ENCODE peak calls at places on chromosome 2, in six cellular contexts. B, O, X, H, Y and S are unnamed samples.

GRCh38 chr2:207290833-207291232 is 125.1 kb upstream of the KLF7 start:
- DNase-seq in B (no peak), O (no peak), X (no peak), H (no peak), Y (no peak), S (no peak)

GRCh38 chr2:23287250-23287704 is 97.7 kb upstream of the KLHL29 start:
- DNase-seq in B (peak), O (peak), X (peak), H (no peak), Y (no peak), S (no peak)

GRCh38 chr2:199464614-199465352 is 7.0 kb upstream of the SATB2 start:
- DNase-seq in B (no peak), O (no peak), X (no peak), H (peak), Y (no peak), S (no peak)

GRCh38 chr2:183594150-183594549 is 469.9 kb downstream of the NUP35 start:
- DNase-seq in B (no peak), O (no peak), X (no peak), H (no peak), Y (no peak), S (no peak)

GRCh38 chr2:226215902-226216503 is 583.6 kb downstream of the IRS1 start:
- DNase-seq in B (peak), O (peak), X (peak), H (peak), Y (peak), S (peak)

GRCh38 chr2:189526936-189527654 is 53.5 kb downstream of the SLC40A1 start:
- DNase-seq in B (no peak), O (no peak), X (peak), H (no peak), Y (no peak), S (no peak)

GRCh38 chr2:239441261-239441701 is 40.5 kb upstream of the HDAC4 start:
- DNase-seq in B (no peak), O (no peak), X (no peak), H (no peak), Y (no peak), S (no peak)

GRCh38 chr2:20199381-20200270 is 25.3 kb downstream of the SDC1 start:
- DNase-seq in B (no peak), O (no peak), X (no peak), H (no peak), Y (no peak), S (no peak)

GRCh38 chr2:31945572-31945935 is 65.3 kb downstream of the MEMO1 start:
- DNase-seq in B (no peak), O (no peak), X (peak), H (no peak), Y (no peak), S (no peak)

GRCh38 chr2:182404102-182404501 is 22.7 kb downstream of the PDE1A start:
- DNase-seq in B (no peak), O (no peak), X (peak), H (no peak), Y (no peak), S (no peak)

GRCh38 chr2:175003875-175004729 is 1.1 kb downstream of the CHN1 start:
- DNase-seq in B (no peak), O (no peak), X (peak), H (peak), Y (no peak), S (no peak)

GRCh38 chr2:11647834-11648600 is 22.0 kb downstream of the NTSR2 start:
- DNase-seq in B (no peak), O (no peak), X (peak), H (no peak), Y (no peak), S (no peak)

GRCh38 chr2:99066075-99066557 is 75.4 kb upstream of the C2orf15 start:
- DNase-seq in B (no peak), O (no peak), X (peak), H (peak), Y (no peak), S (no peak)

GRCh38 chr2:182852090-182852489 is 14.3 kb downstream of the FRZB start:
- DNase-seq in B (no peak), O (no peak), X (no peak), H (no peak), Y (no peak), S (no peak)

GRCh38 chr2:241776336-241777166 is at the start of gene GAL3ST2:
- DNase-seq in B (no peak), O (no peak), X (no peak), H (peak), Y (no peak), S (no peak)

GRCh38 chr2:186546842-186547241 is 43.0 kb upstream of the ITGAV start:
- DNase-seq in B (no peak), O (no peak), X (peak), H (no peak), Y (no peak), S (no peak)

GRCh38 chr2:233461481-233461891 is 105.1 kb downstream of the USP40 start:
- DNase-seq in B (no peak), O (no peak), X (no peak), H (no peak), Y (no peak), S (no peak)

GRCh38 chr2:146982393-146982846 is 862.4 kb upstream of the ACVR2A start:
- DNase-seq in B (no peak), O (no peak), X (peak), H (no peak), Y (no peak), S (no peak)

GRCh38 chr2:174635015-174635593 is 37.5 kb upstream of the WIPF1 start:
- DNase-seq in B (no peak), O (no peak), X (no peak), H (no peak), Y (no peak), S (no peak)

GRCh38 chr2:237345891-237346640 is 67.9 kb downstream of the COL6A3 start:
- DNase-seq in B (no peak), O (no peak), X (peak), H (no peak), Y (no peak), S (no peak)

GRCh38 chr2:172442072-172442895 is 14.9 kb downstream of the ITGA6 start:
- DNase-seq in B (no peak), O (no peak), X (peak), H (no peak), Y (no peak), S (no peak)

GRCh38 chr2:239881561-239882320 is 143.4 kb downstream of the NDUFA10 start:
- DNase-seq in B (no peak), O (no peak), X (peak), H (no peak), Y (no peak), S (no peak)

GRCh38 chr2:138531913-138532312 is 30.3 kb downstream of the SPOPL start:
- DNase-seq in B (no peak), O (no peak), X (peak), H (no peak), Y (no peak), S (no peak)

GRCh38 chr2:44392338-44392943 is 30.7 kb downstream of the CAMKMT start:
- DNase-seq in B (peak), O (no peak), X (peak), H (peak), Y (peak), S (no peak)

GRCh38 chr2:226962374-226962773 is 126.5 kb downstream of the RHBDD1 start:
- DNase-seq in B (no peak), O (no peak), X (no peak), H (no peak), Y (no peak), S (no peak)

GRCh38 chr2:66433945-66434678 is 813 bp upstream of the MEIS1 start:
- DNase-seq in B (peak), O (peak), X (peak), H (peak), Y (no peak), S (peak)

GRCh38 chr2:67260348-67261277 is 136.5 kb upstream of the ETAA1 start:
- DNase-seq in B (no peak), O (peak), X (peak), H (no peak), Y (no peak), S (peak)

GRCh38 chr2:229431331-229431954 is 160.4 kb upstream of the PID1 start:
- DNase-seq in B (no peak), O (no peak), X (peak), H (no peak), Y (no peak), S (no peak)

GRCh38 chr2:119417898-119418297 is 13.8 kb upstream of the TMEM37 start:
- DNase-seq in B (no peak), O (no peak), X (no peak), H (no peak), Y (no peak), S (no peak)

GRCh38 chr2:208571764-208572131 is 165.2 kb downstream of the PTH2R start:
- DNase-seq in B (no peak), O (no peak), X (no peak), H (no peak), Y (no peak), S (no peak)

GRCh38 chr2:200604571-200605255 is 18.9 kb downstream of the AOX1 start:
- DNase-seq in B (no peak), O (no peak), X (peak), H (no peak), Y (no peak), S (no peak)

GRCh38 chr2:109376115-109376514 is 237.7 kb downstream of the SEPTIN10 start:
- DNase-seq in B (no peak), O (no peak), X (peak), H (peak), Y (no peak), S (no peak)

GRCh38 chr2:186256540-186256939 is 229.5 kb upstream of the ZC3H15 start:
- DNase-seq in B (no peak), O (no peak), X (peak), H (no peak), Y (no peak), S (no peak)

GRCh38 chr2:46326231-46326980 is 29.2 kb downstream of the EPAS1 start:
- DNase-seq in B (no peak), O (no peak), X (peak), H (no peak), Y (no peak), S (no peak)